ENCODE peak calls at places on chromosomes 3 and 15, in five cellular contexts. Q is uterus; Y is activated T-cell treated with anti-CD3 and anti-CD28 coated beads for 48 hours; R is activated CD4-positive, alpha-beta T cell treated with anti-CD3 and anti-CD28 coated beads, Interleukin-2, amount 10 ng/mL, durations not matched to agents 7 days and 5 days; L is NCI-H446 treated with DMSO at 0.1 percent for 48 hours. E is an unnamed sample.

GRCh38 chr3:13707456-13707855 is 158.5 kb downstream of the FBLN2 start:
- DNase-seq in L (no peak), Y (no peak), R (peak; percentile 2), Q (peak; percentile 1), E (no peak)

GRCh38 chr3:141191097-141191749 is 40.4 kb upstream of the PXYLP1 start:
- DNase-seq in Q (no peak), Y (no peak), L (no peak), R (no peak), E (no peak)

GRCh38 chr15:80550219-80550909 is 144.7 kb upstream of the ABHD17C start:
- DNase-seq in Y (no peak), R (no peak), L (no peak), Q (no peak), E (no peak)

GRCh38 chr3:23612296-23612891 is 193.4 kb upstream of the UBE2E1 start:
- DNase-seq in R (no peak), Q (no peak), Y (no peak), L (no peak), E (peak; percentile 81)

GRCh38 chr3:6717026-6717943 is 143.6 kb upstream of the GRM7 start:
- DNase-seq in R (no peak), L (no peak), Q (no peak), Y (no peak), E (no peak)

GRCh38 chr3:185460719-185461350 is 38.0 kb downstream of the TMEM41A start:
- DNase-seq in Q (no peak), Y (no peak), L (peak; percentile 15), R (no peak), E (no peak)

GRCh38 chr15:82963356-82964341 is 11.1 kb upstream of the HOMER2 start:
- DNase-seq in L (no peak), Y (no peak), R (no peak), Q (no peak), E (no peak)

GRCh38 chr3:73610493-73610892 is 14.2 kb downstream of the PDZRN3 start:
- DNase-seq in R (no peak), L (no peak), Y (no peak), Q (no peak), E (no peak)

GRCh38 chr15:49145651-49146609 is 9.5 kb downstream of the COPS2 start:
- DNase-seq in L (peak; percentile 22), R (peak; percentile 58), Y (no peak), Q (no peak), E (no peak)

E was measured in right cardiac atrium.